ENCODE peak calls at places on chromosomes 11 and 22, in ten cellular contexts. X, B, A, F, T, Y, R, L, E and U are unnamed samples.
A peak's percentile ranks its signal among the peaks of the same experiment; 100 is the strongest.

GRCh38 chr11:125102025-125102424 is 9.4 kb downstream of the TMEM218 start:
- DNase-seq in T (no peak), B (no peak), A (no peak), E (no peak), F (no peak), L (no peak), X (no peak), Y (no peak), R (no peak), U (no peak)

GRCh38 chr11:46865340-46865739 is 19.3 kb upstream of the CKAP5 start:
- DNase-seq in L (no peak), A (no peak), T (no peak), X (no peak), F (no peak), Y (peak; percentile 87), R (peak; percentile 75), E (peak; percentile 39), B (no peak), U (peak; percentile 6)

GRCh38 chr22:49205401-49205800 is 622.3 kb downstream of the BRD1 start:
- DNase-seq in X (no peak), F (no peak), R (no peak), T (no peak), Y (no peak), E (no peak), B (no peak), L (no peak), A (no peak), U (no peak)

GRCh38 chr22:48391171-48391711 is 1436.4 kb downstream of the BRD1 start:
- DNase-seq in F (no peak), A (no peak), X (no peak), Y (no peak), B (no peak), L (no peak), R (no peak), E (no peak), T (no peak), U (no peak)

GRCh38 chr11:113773092-113773415 is 438 bp downstream of the ZW10 start:
- DNase-seq in E (no peak), X (no peak), B (peak; percentile 41), R (no peak), L (no peak), F (peak; percentile 57), T (no peak), A (no peak), Y (peak; percentile 24), U (no peak)

GRCh38 chr22:35230417-35230816 is 26.9 kb upstream of the HMGXB4 start:
- DNase-seq in Y (no peak), F (no peak), T (no peak), E (no peak), B (no peak), A (no peak), L (no peak), X (no peak), R (no peak), U (no peak)

GRCh38 chr11:38530226-38530625 is 1932.2 kb upstream of the RAG2 start:
- DNase-seq in T (no peak), E (peak; percentile 68), B (no peak), Y (no peak), X (no peak), L (no peak), F (no peak), A (no peak), R (no peak), U (no peak)

GRCh38 chr11:69301491-69302401 is 7.8 kb downstream of the MYEOV start:
- DNase-seq in T (peak; percentile 34), A (peak; percentile 24), R (peak; percentile 42), B (peak; percentile 69), F (peak; percentile 76), Y (peak; percentile 73), L (peak; percentile 99), X (no peak), E (peak; percentile 76), U (peak; percentile 88)

GRCh38 chr11:70486026-70486415 is 87.7 kb downstream of the CTTN start:
- DNase-seq in R (no peak), Y (no peak), A (no peak), X (no peak), F (no peak), L (no peak), B (no peak), T (no peak), E (no peak), U (no peak)